ENCODE peak calls at places on chromosomes 3 and 15, in seven cellular contexts. I is Peyer's patch; Z is adrenal gland; A is spleen; S is ascending aorta; G is fibroblast of the aortic adventitia; C is CD8-positive, alpha-beta T cell. M is an unnamed sample.

GRCh38 chr15:25248583-25249235 is 190.1 kb downstream of the UBE3A start:
- DNase-seq in I (no peak), Z (peak; percentile 1), A (peak; percentile 46), S (no peak), G (no peak), C (no peak), M (peak; percentile 54)

GRCh38 chr3:43036621-43037331 is 57.7 kb downstream of the GASK1A start:
- DNase-seq in I (no peak), Z (no peak), A (no peak), S (no peak), G (no peak), C (no peak), M (no peak)

GRCh38 chr15:73244333-73244732 is 124.4 kb downstream of the HCN4 start:
- DNase-seq in I (no peak), Z (no peak), A (no peak), S (no peak), G (no peak), C (no peak), M (no peak)

GRCh38 chr15:31478781-31479221 is 152.2 kb downstream of the KLF13 start:
- DNase-seq in I (no peak), Z (no peak), A (peak; percentile 56), S (peak; percentile 60), G (no peak), C (no peak), M (peak; percentile 46)

GRCh38 chr3:13708871-13709595 is 160.1 kb downstream of the FBLN2 start:
- DNase-seq in I (no peak), Z (no peak), A (peak; percentile 33), S (peak; percentile 25), G (no peak), C (peak; percentile 0), M (peak; percentile 20)

GRCh38 chr3:109071349-109072142 is 46.4 kb downstream of the MORC1 start:
- DNase-seq in I (no peak), Z (no peak), A (no peak), S (no peak), G (no peak), C (no peak), M (no peak)

GRCh38 chr3:183163563-183163962 is 1.0 kb upstream of the LAMP3 start:
- DNase-seq in I (no peak), Z (no peak), A (peak; percentile 78), S (no peak), G (no peak), C (no peak), M (no peak)

GRCh38 chr3:13857702-13858380 is 22.0 kb downstream of the WNT7A start:
- DNase-seq in I (no peak), Z (no peak), A (peak; percentile 43), S (no peak), G (no peak), C (no peak), M (no peak)

GRCh38 chr3:47772047-47772446 is 9.6 kb downstream of the SMARCC1 start:
- DNase-seq in I (no peak), Z (no peak), A (peak; percentile 9), S (no peak), G (no peak), C (no peak), M (no peak)

GRCh38 chr15:39400821-39401550 is 179.9 kb upstream of the THBS1 start:
- DNase-seq in I (no peak), Z (peak; percentile 54), A (no peak), S (no peak), G (peak; percentile 18), C (no peak), M (no peak)

GRCh38 chr3:50221413-50222168 is 14.4 kb upstream of the GNAI2 start:
- DNase-seq in I (no peak), Z (no peak), A (no peak), S (no peak), G (no peak), C (no peak), M (no peak)
- H3K4me3 ChIP-seq in I (no peak overlapping the region), Z (no peak overlapping the region), A (no peak overlapping the region), S (no peak overlapping the region), G (no peak overlapping the region), C (no peak overlapping the region), M (no peak overlapping the region)

GRCh38 chr15:61232266-61232665 is 3.2 kb upstream of the RORA start:
- DNase-seq in I (no peak), Z (no peak), A (no peak), S (no peak), G (no peak), C (no peak), M (no peak)

GRCh38 chr15:61227269-61228024 is 1.7 kb downstream of the RORA start:
- DNase-seq in I (no peak), Z (peak; percentile 40), A (no peak), S (no peak), G (peak; percentile 55), C (no peak), M (no peak)

GRCh38 chr15:61228025-61228901 is 839 bp downstream of the RORA start:
- DNase-seq in I (no peak), Z (peak; percentile 19), A (no peak), S (no peak), G (peak; percentile 39), C (no peak), M (no peak)

GRCh38 chr15:61222010-61222409 is 7.1 kb downstream of the RORA start:
- DNase-seq in I (no peak), Z (no peak), A (no peak), S (no peak), G (no peak), C (no peak), M (no peak)

DNA sequence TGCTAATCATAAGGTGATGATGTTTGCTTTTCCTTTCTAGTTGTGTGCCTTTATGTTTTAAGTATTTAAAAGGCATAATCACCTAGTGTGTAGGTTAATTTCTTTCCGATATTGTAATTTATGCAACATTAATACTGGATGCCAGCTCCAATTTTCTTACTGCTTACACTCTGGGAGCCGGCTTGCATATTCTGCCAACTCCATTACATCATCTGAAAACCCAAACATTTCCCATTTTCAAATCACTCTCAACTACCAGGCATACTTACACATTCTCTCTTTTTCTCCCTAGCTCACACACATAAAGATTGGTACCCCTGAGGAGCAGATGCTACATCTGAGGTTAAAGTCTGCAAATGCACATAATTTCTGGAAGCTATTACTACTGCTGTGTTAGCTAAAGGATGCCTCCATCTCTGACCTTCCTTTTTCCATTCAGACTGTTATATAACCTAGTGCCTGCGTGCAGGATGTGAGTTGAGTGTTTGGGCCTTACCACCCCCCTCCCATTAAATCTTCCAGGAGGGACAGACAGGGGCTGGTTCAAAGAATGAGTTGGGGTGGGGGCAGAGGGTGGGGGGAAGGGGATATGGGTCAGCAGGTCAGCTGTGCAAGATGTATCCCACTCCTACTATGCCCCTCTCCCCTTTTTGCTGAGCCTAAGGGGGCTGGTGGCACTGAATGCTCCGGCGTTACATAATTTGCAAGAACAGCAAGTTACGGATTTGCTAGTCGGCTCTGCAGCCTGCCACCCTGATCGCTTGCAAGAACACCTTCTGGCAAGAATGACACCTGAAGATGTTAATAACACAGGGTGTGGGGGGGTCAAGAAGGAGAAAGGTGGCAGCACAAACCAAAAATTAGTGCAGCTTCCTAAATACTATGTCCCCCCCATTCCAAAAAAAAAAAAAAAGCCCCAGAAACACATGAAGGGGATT is 2.5 kb downstream of the RORA start:
- DNase-seq in I (no peak), Z (peak; percentile 16), A (no peak), S (no peak), G (peak; percentile 38), C (no peak), M (no peak)
- H3K4me3 ChIP-seq in I (peak overlapping the region; percentile 57), Z (no peak overlapping the region), A (peak overlapping the region; percentile 72), S (peak overlapping the region; percentile 82), G (peak overlapping the region; percentile 78), C (no peak overlapping the region), M (peak overlapping the region; percentile 59)

GRCh38 chr3:184568591-184568917 is 7.0 kb downstream of the EPHB3 start:
- DNase-seq in I (no peak), Z (no peak), A (no peak), S (no peak), G (no peak), C (no peak), M (no peak)

GRCh38 chr3:184566441-184567414 is 5.1 kb downstream of the EPHB3 start:
- DNase-seq in I (no peak), Z (no peak), A (peak; percentile 58), S (no peak), G (no peak), C (no peak), M (no peak)

GRCh38 chr3:184570035-184570434 is 8.4 kb downstream of the EPHB3 start:
- DNase-seq in I (no peak), Z (no peak), A (no peak), S (no peak), G (no peak), C (no peak), M (no peak)

GRCh38 chr3:184568918-184569829 is 7.6 kb downstream of the EPHB3 start:
- DNase-seq in I (peak; percentile 26), Z (peak; percentile 72), A (peak; percentile 85), S (peak; percentile 88), G (peak; percentile 98), C (peak; percentile 24), M (peak; percentile 87)

GRCh38 chr3:184567924-184568590 is 6.5 kb downstream of the EPHB3 start:
- DNase-seq in I (no peak), Z (no peak), A (no peak), S (no peak), G (no peak), C (no peak), M (no peak)
- H3K4me3 ChIP-seq in I (peak overlapping the region; percentile 55), Z (no peak overlapping the region), A (peak overlapping the region; percentile 66), S (peak overlapping the region; percentile 77), G (peak overlapping the region; percentile 44), C (no peak overlapping the region), M (peak overlapping the region; percentile 52)

GRCh38 chr3:3110299-3110630 is at the start of gene IL5RA:
- DNase-seq in I (no peak), Z (no peak), A (no peak), S (no peak), G (no peak), C (no peak), M (no peak)

GRCh38 chr3:3107181-3107580 is 3.0 kb downstream of the IL5RA start:
- DNase-seq in I (no peak), Z (no peak), A (no peak), S (no peak), G (no peak), C (no peak), M (no peak)

GRCh38 chr3:3110749-3111361 is 681 bp upstream of the IL5RA start:
- DNase-seq in I (no peak), Z (no peak), A (no peak), S (no peak), G (no peak), C (no peak), M (no peak)

GRCh38 chr3:3107858-3108257 is 2.3 kb downstream of the IL5RA start:
- DNase-seq in I (no peak), Z (no peak), A (no peak), S (no peak), G (no peak), C (no peak), M (no peak)

DNA sequence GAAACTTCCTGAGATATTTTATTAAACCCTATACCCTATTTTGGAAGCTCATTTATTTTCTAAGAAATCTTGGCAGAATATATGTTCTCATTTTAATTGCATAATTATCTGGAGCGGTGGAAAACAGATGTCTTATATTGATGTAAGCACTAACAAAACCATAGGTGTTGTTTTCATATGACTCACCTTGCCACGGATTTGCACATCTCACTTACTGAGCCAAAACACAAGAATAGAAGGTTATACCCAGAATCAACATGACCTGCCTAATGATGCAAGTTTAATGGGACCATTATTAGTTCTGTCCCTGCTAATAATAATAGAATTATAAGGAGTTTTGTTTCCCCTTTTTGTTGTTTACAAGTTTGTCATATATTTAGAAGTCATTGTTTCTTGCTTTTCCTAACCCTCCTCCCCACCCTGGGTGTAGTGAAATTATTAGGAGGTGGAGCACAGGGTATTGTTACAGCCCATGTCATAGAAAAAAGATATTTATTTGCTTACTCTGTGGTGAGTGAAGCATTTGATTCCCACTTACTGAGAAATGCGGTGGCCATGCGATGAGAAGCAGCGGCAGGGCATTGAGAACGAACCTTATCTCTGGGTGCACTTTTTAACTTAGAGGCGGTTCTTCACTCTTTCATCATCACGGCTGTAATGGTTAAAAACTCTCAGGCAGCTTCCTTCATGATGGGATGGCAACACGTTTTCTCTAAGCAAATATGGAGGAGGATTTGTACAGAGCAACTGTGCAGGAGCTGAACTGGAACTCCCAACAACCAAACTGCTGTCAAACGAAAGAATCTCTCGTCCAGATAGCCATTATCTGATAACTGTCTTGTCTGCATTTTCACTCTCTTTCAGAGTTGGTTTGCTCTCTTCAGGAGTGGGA is 521 bp downstream of the IL5RA start:
- DNase-seq in I (no peak), Z (no peak), A (no peak), S (no peak), G (no peak), C (no peak), M (no peak)
- H3K4me3 ChIP-seq in I (peak overlapping the region; percentile 0), Z (no peak overlapping the region), A (peak overlapping the region; percentile 51), S (no peak overlapping the region), G (no peak overlapping the region), C (no peak overlapping the region), M (peak overlapping the region; percentile 1)